ENCODE peak calls at places on chromosomes 12 and 14, in four cellular contexts. L is colonic mucosa, P is tibial artery, A is endodermal cell. Q is an unnamed sample.
A peak's percentile ranks its signal among the peaks of the same experiment; 100 is the strongest.

GRCh38 chr12:109098142-109098652 is 800 bp downstream of the UNG start:
- DNase-seq in L (no peak), A (no peak), P (peak; percentile 65), Q (peak; percentile 73)

GRCh38 chr14:35695647-35696046 is 113.4 kb downstream of the RALGAPA1 start:
- DNase-seq in L (no peak), P (no peak), A (no peak), Q (no peak)

GRCh38 chr14:36281309-36281708 is 39.1 kb downstream of the MBIP start:
- DNase-seq in L (no peak), P (no peak), A (peak; percentile 63), Q (no peak)

GRCh38 chr14:74065746-74066575 is 18.3 kb downstream of the ALDH6A1 start:
- DNase-seq in L (no peak), P (no peak), A (no peak), Q (no peak)

GRCh38 chr12:2997989-2998670 is 38.9 kb downstream of the TEAD4 start:
- DNase-seq in L (no peak), A (no peak), P (no peak), Q (no peak)

GRCh38 chr14:67569011-67569650 is 30.9 kb downstream of the PIGH start:
- DNase-seq in A (peak; percentile 74), L (no peak), P (no peak), Q (no peak)

GRCh38 chr12:54683388-54683787 is 35.2 kb upstream of the DCD start:
- DNase-seq in P (no peak), A (peak; percentile 93), L (no peak), Q (no peak)

GRCh38 chr14:81436296-81437138 is 36.4 kb upstream of the STON2 start:
- DNase-seq in P (peak; percentile 73), A (peak; percentile 93), L (peak; percentile 77), Q (peak; percentile 73)

GRCh38 chr12:123924539-123924938 is 48.1 kb downstream of the CCDC92 start:
- DNase-seq in L (no peak), P (no peak), A (no peak), Q (no peak)

GRCh38 chr12:70724444-70724843 is 87.2 kb upstream of the PTPRB start:
- DNase-seq in A (no peak), P (no peak), L (no peak), Q (no peak)

GRCh38 chr12:130984183-130985058 is 30.7 kb downstream of the ADGRD1 start:
- DNase-seq in L (no peak), P (no peak), A (no peak), Q (no peak)

GRCh38 chr12:66066071-66066928 is 64.2 kb downstream of the LLPH start:
- DNase-seq in P (no peak), L (no peak), A (peak; percentile 60), Q (no peak)

GRCh38 chr12:109223211-109223610 is 85.9 kb downstream of the FOXN4 start:
- DNase-seq in P (no peak), A (no peak), L (no peak), Q (no peak)

GRCh38 chr14:102931580-102932285 is 9.3 kb downstream of the AMN start:
- DNase-seq in L (no peak), P (no peak), A (no peak), Q (peak; percentile 57)

DNA sequence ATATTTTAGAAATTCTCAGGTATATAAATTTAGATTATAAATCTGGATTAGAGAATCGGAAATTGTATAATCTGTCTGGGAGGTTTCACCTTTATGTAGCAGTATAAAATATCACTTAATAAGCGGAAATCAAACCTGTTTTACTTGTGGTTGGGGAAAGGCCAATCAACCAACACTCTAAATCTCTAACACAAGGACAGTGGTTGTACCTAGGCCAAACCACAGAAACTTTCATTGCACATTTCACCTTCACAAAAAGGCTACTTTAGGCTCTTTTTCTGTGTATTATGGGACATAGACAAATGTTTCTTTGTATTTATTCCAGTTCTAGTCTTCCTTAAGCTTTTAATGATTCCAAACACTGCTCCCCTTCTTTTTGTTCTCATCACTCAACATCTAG is 19.8 kb downstream of the ERH start:
- DNase-seq in L (no peak), A (no peak), P (no peak), Q (no peak)
- H3K4me1 ChIP-seq in L (no peaks in the 10 kb centered on the region), A (no peaks in the 10 kb centered on the region), P (peaks cover 4% of the 10 kb centered on the region), Q (no peaks in the 10 kb centered on the region)

DNA sequence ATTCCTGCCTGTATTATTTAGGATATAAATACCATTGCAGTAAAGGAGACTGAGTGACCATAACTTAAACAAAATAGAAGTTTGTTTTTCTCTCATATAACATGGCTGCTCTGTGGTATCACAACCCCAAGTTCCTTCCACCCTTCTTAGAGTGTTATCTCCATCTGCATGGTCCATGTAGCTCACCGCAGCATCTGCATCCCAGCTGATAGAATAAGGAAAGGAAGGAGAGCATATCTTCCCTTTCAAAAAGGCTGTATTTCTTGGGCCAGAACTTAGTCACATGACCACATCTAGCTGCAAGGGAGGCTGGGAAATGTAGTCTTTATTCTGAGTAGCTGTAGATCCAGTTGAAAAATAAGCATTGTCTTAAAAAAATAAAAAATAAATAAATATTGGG is 184.8 kb upstream of the NUDT4 start:
- DNase-seq in L (no peak), P (no peak), A (no peak), Q (no peak)
- H3K27ac ChIP-seq in L (no peak overlapping the region), P (no peak overlapping the region), A (no peak overlapping the region), Q (no peak overlapping the region)

DNA sequence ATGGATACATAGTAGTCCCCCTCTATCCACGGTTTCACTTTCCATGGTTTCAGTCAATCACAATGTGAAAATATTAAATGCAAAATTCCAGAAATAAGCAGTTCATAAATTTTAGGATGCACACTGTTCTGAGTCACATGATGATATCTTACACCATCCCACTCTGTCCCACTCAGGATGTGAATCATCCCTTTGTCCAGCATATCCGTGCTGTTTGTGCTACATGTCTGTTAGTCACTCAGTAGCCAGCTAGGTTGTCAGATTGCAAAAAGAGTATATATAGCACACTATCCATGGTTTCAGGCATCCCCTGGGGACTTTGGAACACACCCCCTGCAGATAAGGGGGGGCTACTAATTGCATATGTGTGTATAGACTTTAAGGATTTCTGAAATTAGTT is 8.1 kb upstream of the NAA30 start:
- DNase-seq in P (no peak), A (no peak), L (no peak), Q (no peak)
- H3K4me1 ChIP-seq in P (no peaks in the 10 kb centered on the region), A (peaks cover 13% of the 10 kb centered on the region), L (no peaks in the 10 kb centered on the region), Q (peaks cover 3% of the 10 kb centered on the region)

DNA sequence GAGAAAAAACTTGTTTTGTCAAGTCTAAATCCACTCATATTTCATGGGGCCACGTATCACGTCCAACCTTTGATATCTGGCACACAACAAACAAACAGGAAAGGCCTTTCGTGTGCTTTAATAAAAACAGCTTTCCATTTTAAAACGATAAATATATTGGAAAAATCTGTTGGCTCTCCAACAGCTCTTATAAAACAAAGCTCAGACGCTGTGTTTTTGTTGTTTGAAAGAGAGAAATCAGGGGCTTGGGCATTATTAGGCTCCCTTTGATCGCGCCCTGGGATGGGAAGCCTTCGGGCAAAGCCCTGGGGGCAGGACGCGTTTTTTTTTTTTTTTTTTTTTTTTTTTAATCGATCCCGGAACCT is 430 bp upstream of the PLEKHA5 start:
- DNase-seq in A (no peak), L (no peak), P (no peak), Q (no peak)
- H3K27ac ChIP-seq in A (peak overlapping the region; percentile 78), L (peak overlapping the region; percentile 58), P (peak overlapping the region; percentile 91), Q (peak overlapping the region; percentile 57)

DNA sequence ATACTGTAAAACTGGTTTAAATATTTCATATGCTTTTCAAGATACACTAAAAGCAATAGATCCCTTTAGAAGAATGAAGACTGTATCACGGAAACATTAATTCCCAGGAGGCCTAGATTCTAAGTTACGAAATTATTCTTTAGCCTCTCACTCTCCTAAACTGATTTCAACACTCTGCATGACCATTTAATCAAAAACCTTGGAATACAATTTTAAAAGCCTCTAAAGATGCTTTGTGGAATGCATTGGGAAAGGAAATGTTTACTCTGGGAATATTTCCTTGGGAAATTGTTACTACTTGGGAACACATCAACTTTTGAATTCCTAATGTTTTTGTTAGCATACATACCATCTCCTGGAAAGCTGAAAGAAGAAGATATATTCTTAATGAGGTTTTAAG is 255.7 kb upstream of the FAR2 start:
- DNase-seq in L (no peak), A (no peak), P (no peak), Q (no peak)
- H3K4me1 ChIP-seq in L (no peaks in the 10 kb centered on the region), A (no peaks in the 10 kb centered on the region), P (no peaks in the 10 kb centered on the region), Q (no peaks in the 10 kb centered on the region)